ENCODE peak calls at places on chromosome 6, in five cellular contexts. U is neuronal stem cell, T is mesenchymal stem cell, L is H9, C is H1. K is an unnamed sample.
A peak's percentile ranks its signal among the peaks of the same experiment; 100 is the strongest.

GRCh38 chr6:56808871-56809359 is 146.0 kb upstream of the BEND6 start:
- DNase-seq in U (no peak), T (peak; percentile 63), L (no peak), C (no peak), K (peak; percentile 27)

GRCh38 chr6:135281227-135281626 is 100.1 kb downstream of the MYB start:
- DNase-seq in U (no peak), T (peak; percentile 66), L (no peak), C (no peak), K (no peak)

GRCh38 chr6:93679836-93680235 is 260.5 kb upstream of the EPHA7 start:
- DNase-seq in U (no peak), T (peak; percentile 65), L (no peak), C (no peak), K (no peak)

GRCh38 chr6:11942185-11942864 is 69.8 kb upstream of the HIVEP1 start:
- DNase-seq in U (no peak), T (no peak), L (no peak), C (no peak), K (no peak)

GRCh38 chr6:75250552-75250951 is 7.0 kb upstream of the COX7A2 start:
- DNase-seq in U (no peak), T (no peak), L (no peak), C (no peak), K (no peak)

GRCh38 chr6:87319271-87319987 is 3.0 kb upstream of the SMIM8 start:
- DNase-seq in U (no peak), T (no peak), L (no peak), C (no peak), K (no peak)

GRCh38 chr6:157632821-157633220 is 190.2 kb upstream of the SNX9 start:
- DNase-seq in U (no peak), T (no peak), L (no peak), C (no peak), K (no peak)

GRCh38 chr6:7532232-7532631 is 9.2 kb upstream of the DSP start:
- DNase-seq in U (no peak), T (no peak), L (no peak), C (no peak), K (peak; percentile 60)

GRCh38 chr6:170135461-170135820 is 155.4 kb downstream of the DLL1 start:
- DNase-seq in U (no peak), T (no peak), L (no peak), C (no peak), K (no peak)

GRCh38 chr6:166019214-166019613 is 148.4 kb downstream of the TBXT start:
- DNase-seq in U (no peak), T (no peak), L (no peak), C (no peak), K (no peak)

GRCh38 chr6:130913119-130913518 is 85.9 kb downstream of the SMLR1 start:
- DNase-seq in U (no peak), T (no peak), L (no peak), C (no peak), K (no peak)

GRCh38 chr6:90374201-90374600 is 77.6 kb upstream of the BACH2 start:
- DNase-seq in U (no peak), T (no peak), L (no peak), C (no peak), K (peak; percentile 86)

GRCh38 chr6:158703840-158704822 is 54.3 kb downstream of the SYTL3 start:
- DNase-seq in U (peak; percentile 61), T (peak; percentile 59), L (peak; percentile 86), C (peak; percentile 97), K (peak; percentile 70)

GRCh38 chr6:93341900-93342613 is 77.3 kb downstream of the EPHA7 start:
- DNase-seq in U (no peak), T (no peak), L (no peak), C (no peak), K (no peak)

GRCh38 chr6:100456881-100457220 is 7.9 kb downstream of the SIM1 start:
- DNase-seq in U (peak; percentile 37), T (no peak), L (no peak), C (no peak), K (no peak)

GRCh38 chr6:104940238-104940880 is 16.5 kb upstream of the LIN28B start:
- DNase-seq in U (no peak), T (peak; percentile 25), L (peak; percentile 87), C (peak; percentile 88), K (peak; percentile 69)

GRCh38 chr6:104941694-104942177 is 15.2 kb upstream of the LIN28B start:
- DNase-seq in U (no peak), T (peak; percentile 23), L (no peak), C (no peak), K (no peak)

GRCh38 chr6:104940881-104941693 is 15.8 kb upstream of the LIN28B start:
- DNase-seq in U (peak; percentile 77), T (peak; percentile 79), L (peak; percentile 82), C (peak; percentile 89), K (peak; percentile 80)

GRCh38 chr6:104949206-104949605 is 7.7 kb upstream of the LIN28B start:
- DNase-seq in U (no peak), T (no peak), L (no peak), C (no peak), K (no peak)

DNA sequence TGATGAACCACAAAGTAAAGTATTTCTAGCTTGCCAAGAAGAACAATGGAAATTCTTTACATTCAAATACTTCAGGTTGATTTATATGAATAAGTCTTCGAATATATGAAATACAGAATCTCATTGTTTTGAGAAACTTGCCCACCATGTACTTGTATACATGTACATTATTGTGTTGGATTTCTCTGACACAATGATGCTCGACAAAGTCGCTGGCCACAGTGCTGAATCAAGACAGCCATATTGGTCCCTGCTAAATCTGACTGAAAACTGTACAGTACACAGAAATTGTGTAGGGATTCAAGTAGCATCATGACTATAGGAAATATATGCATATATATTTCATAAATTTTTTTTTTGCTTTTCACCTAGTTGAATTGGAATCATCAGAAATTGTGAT is 13.1 kb upstream of the LIN28B start:
- DNase-seq in U (no peak), T (peak; percentile 49), L (no peak), C (no peak), K (peak; percentile 63)
- H3K27me3 ChIP-seq in U (no peaks in the 10 kb centered on the region), T (peaks cover 8% of the 10 kb centered on the region), L (no peaks in the 10 kb centered on the region), C (no peaks in the 10 kb centered on the region), K (no peaks in the 10 kb centered on the region)

GRCh38 chr6:45078432-45078831 is 249.7 kb upstream of the RUNX2 start:
- DNase-seq in U (no peak), T (no peak), L (no peak), C (no peak), K (no peak)
- H2BK12ac ChIP-seq in U (no peak overlapping the region), T (no peak overlapping the region), L (no peak overlapping the region), C (no peak overlapping the region), K (no peak overlapping the region)

GRCh38 chr6:141482773-141483172 is 650.0 kb upstream of the GJE1 start:
- DNase-seq in U (no peak), T (no peak), L (no peak), C (no peak), K (no peak)
- H4K91ac ChIP-seq in U (no peak overlapping the region), T (no peak overlapping the region), L (no peak overlapping the region), C (no peak overlapping the region), K (no peak overlapping the region)

DNA sequence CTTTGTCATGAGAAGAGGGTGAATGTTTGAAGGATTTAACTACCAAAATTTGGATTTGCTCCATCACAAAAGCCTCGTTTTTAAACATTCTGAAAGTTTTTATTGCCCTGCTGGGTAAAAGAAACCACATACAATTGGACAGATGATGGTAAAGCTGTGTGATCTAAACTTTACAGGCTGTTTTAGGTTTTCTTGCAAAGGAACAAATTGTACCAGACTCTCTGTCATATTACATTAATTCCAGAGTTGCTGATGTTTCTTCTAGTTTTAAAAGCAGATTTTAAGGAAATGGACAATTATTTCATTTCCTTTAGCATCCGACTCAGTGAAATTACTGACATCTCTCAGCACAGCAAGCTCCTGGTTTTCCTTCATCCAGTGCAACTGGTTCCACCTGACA is 53.2 kb downstream of the CRYBG1 start:
- DNase-seq in U (no peak), T (no peak), L (no peak), C (no peak), K (no peak)
- H3K27me3 ChIP-seq in U (no peaks in the 10 kb centered on the region), T (peaks cover 28% of the 10 kb centered on the region), L (no peaks in the 10 kb centered on the region), C (no peaks in the 10 kb centered on the region), K (no peaks in the 10 kb centered on the region)

DNA sequence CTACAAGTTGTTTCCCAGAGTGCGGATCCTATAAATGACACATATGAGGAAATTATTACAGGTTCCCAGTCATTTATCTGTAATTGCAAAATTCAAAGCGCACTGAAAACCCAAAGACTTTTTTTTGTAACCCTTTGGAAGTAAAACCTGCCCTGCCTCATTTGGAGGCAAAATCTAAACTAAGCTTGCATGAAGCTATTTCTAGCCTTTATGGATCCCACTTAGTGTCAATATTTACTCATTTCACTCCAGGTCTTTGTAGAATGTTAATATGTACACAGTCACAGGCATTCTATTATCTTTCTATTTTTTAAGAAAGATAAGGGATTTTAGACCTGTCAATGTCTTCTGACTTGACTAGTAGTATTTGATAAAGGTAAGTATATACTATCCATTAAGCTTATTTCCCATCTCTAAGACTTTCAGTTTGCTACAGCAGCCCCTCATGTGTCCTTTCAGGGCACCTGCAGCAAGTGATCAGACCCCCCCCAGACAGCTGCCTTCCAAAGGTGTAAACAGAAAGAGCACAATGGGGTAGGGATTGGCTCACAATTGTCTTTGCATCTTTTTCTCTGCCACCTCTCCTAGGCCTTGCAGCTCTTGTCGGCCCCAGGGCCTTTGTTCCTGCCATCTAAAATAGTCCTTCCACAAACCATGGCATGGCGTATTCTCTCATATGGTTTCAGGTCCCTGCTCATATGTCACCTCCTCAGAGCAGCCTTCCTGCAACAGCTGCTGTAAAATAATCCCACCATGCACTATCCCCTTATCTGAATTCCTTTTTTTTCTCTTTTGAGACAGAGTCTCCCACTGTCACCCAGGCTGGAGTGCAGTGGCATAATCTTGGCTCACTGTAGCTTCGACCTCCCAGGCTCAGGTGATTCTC is 1.3 kb upstream of the REPS1 start:
- DNase-seq in U (no peak), T (no peak), L (no peak), C (no peak), K (no peak)
- H2BK12ac ChIP-seq in U (no peak overlapping the region), T (no peak overlapping the region), L (no peak overlapping the region), C (no peak overlapping the region), K (peak overlapping the region; percentile 60)

GRCh38 chr6:118316796-118317384 is 231.2 kb upstream of the PLN start:
- DNase-seq in U (no peak), T (no peak), L (no peak), C (no peak), K (no peak)

GRCh38 chr6:118309337-118310093 is 238.6 kb upstream of the PLN start:
- DNase-seq in U (no peak), T (no peak), L (no peak), C (no peak), K (no peak)

GRCh38 chr6:118313208-118313607 is 234.9 kb upstream of the PLN start:
- DNase-seq in U (no peak), T (peak; percentile 65), L (no peak), C (no peak), K (no peak)

GRCh38 chr6:118317581-118318563 is 230.2 kb upstream of the PLN start:
- DNase-seq in U (no peak), T (peak; percentile 75), L (no peak), C (no peak), K (no peak)

GRCh38 chr6:118313762-118314161 is 234.3 kb upstream of the PLN start:
- DNase-seq in U (no peak), T (no peak), L (no peak), C (no peak), K (no peak)
- H4K91ac ChIP-seq in U (no peak overlapping the region), T (peak overlapping the region; percentile 96), L (no peak overlapping the region), C (no peak overlapping the region), K (no peak overlapping the region)